ENCODE peak calls at places on chromosomes 16 and 17, in eight cellular contexts. O is HCT116; N is erythroblast; J is stimulated activated CD4-positive, alpha-beta T cell treated with anti-CD3 and anti-CD28 coated beads, Interleukin-4, amount 100 ng/mL, for 4 hours; L is activated T-helper 2 cell treated with anti-CD3 and anti-CD28 coated beads, Interferon-gamma antibody, Interleukin-2, Interleukin-4, amounts not matched to agents 10 μg/mL and 5 μg/mL and 100 μg/mL, durations not matched to agents 14 hours and 24 hours and 36 hours; V is nucleus accumbens; G is SJSA1; H is fibroblast of the conjunctiva. E is an unnamed sample.

GRCh38 chr17:9244066-9245052 is 223.0 kb downstream of the NTN1 start:
- DNase-seq in O (no peak), N (no peak), J (no peak), L (no peak), V (no peak), G (peak; percentile 27), H (peak; percentile 70), E (peak; percentile 57)

GRCh38 chr16:52873997-52874500 is 178.6 kb downstream of the CHD9NB start:
- DNase-seq in O (no peak), N (no peak), J (no peak), L (no peak), V (no peak), G (no peak), H (no peak), E (no peak)

GRCh38 chr17:61494325-61495160 is 42.3 kb downstream of the TBX4 start:
- DNase-seq in O (no peak), N (no peak), J (no peak), L (no peak), V (no peak), G (no peak), H (no peak), E (no peak)

GRCh38 chr16:8611886-8612595 is 9.5 kb upstream of the METTL22 start:
- DNase-seq in O (no peak), N (no peak), J (no peak), L (no peak), V (no peak), G (no peak), H (no peak), E (no peak)

GRCh38 chr17:81712468-81713003 is 452 bp downstream of the SLC25A10 start:
- DNase-seq in O (no peak), N (peak; percentile 65), J (no peak), L (no peak), V (no peak), G (peak; percentile 77), H (no peak), E (no peak)

GRCh38 chr16:74698220-74698619 is 2.4 kb downstream of the MLKL start:
- DNase-seq in O (no peak), N (no peak), J (no peak), L (no peak), V (no peak), G (no peak), H (no peak), E (no peak)

GRCh38 chr17:67194134-67194533 is 50.9 kb downstream of the HELZ start:
- DNase-seq in O (no peak), N (no peak), J (no peak), L (no peak), V (no peak), G (peak; percentile 95), H (no peak), E (peak; percentile 72)

GRCh38 chr16:58498341-58499091 is 1.4 kb upstream of the NDRG4 start:
- DNase-seq in O (no peak), N (no peak), J (no peak), L (no peak), V (no peak), G (no peak), H (no peak), E (no peak)

GRCh38 chr17:39174907-39175694 is 9.1 kb upstream of the ARL5C start:
- DNase-seq in O (peak; percentile 26), N (peak; percentile 74), J (peak; percentile 66), L (peak; percentile 60), V (peak; percentile 33), G (no peak), H (peak; percentile 42), E (no peak)

GRCh38 chr17:78899361-78900260 is 3.4 kb downstream of the CEP295NL start:
- DNase-seq in O (no peak), N (no peak), J (no peak), L (no peak), V (peak; percentile 38), G (no peak), H (no peak), E (no peak)

GRCh38 chr17:72763981-72764380 is 328.5 kb downstream of the SLC39A11 start:
- DNase-seq in O (no peak), N (no peak), J (no peak), L (no peak), V (no peak), G (no peak), H (no peak), E (no peak)

GRCh38 chr17:75795820-75796607 is 11.4 kb downstream of the UNK start:
- DNase-seq in O (no peak), N (no peak), J (no peak), L (no peak), V (no peak), G (no peak), H (no peak), E (no peak)

GRCh38 chr16:11743308-11744074 is 834 bp upstream of the TXNDC11 start:
- DNase-seq in O (peak; percentile 50), N (peak; percentile 46), J (peak; percentile 5), L (no peak), V (no peak), G (no peak), H (no peak), E (peak; percentile 27)

GRCh38 chr17:38455288-38455915 is 27.1 kb downstream of the ARHGAP23 start:
- DNase-seq in O (no peak), N (no peak), J (no peak), L (no peak), V (no peak), G (peak; percentile 49), H (no peak), E (no peak)

GRCh38 chr17:62625184-62625869 is 2.1 kb upstream of the MRC2 start:
- DNase-seq in O (no peak), N (no peak), J (no peak), L (no peak), V (no peak), G (no peak), H (no peak), E (no peak)

GRCh38 chr17:37043201-37043600 is 94.4 kb downstream of the AATF start:
- DNase-seq in O (no peak), N (no peak), J (no peak), L (no peak), V (no peak), G (no peak), H (no peak), E (no peak)

GRCh38 chr16:12573730-12574383 is 229.8 kb downstream of the CPPED1 start:
- DNase-seq in O (peak; percentile 52), N (peak; percentile 67), J (peak; percentile 73), L (peak; percentile 35), V (peak; percentile 27), G (no peak), H (no peak), E (no peak)

GRCh38 chr17:75878174-75878998 is at the start of gene TRIM47:
- DNase-seq in O (no peak), N (peak; percentile 43), J (no peak), L (no peak), V (peak; percentile 39), G (peak; percentile 72), H (peak; percentile 67), E (no peak)

GRCh38 chr17:81522491-81523125 is 5.6 kb upstream of the FSCN2 start:
- DNase-seq in O (no peak), N (no peak), J (no peak), L (no peak), V (no peak), G (no peak), H (no peak), E (no peak)

GRCh38 chr16:73064227-73064995 is 16.5 kb upstream of the ZFHX3 start:
- DNase-seq in O (no peak), N (no peak), J (no peak), L (no peak), V (no peak), G (no peak), H (no peak), E (no peak)

GRCh38 chr16:88049561-88050545 is 98.6 kb downstream of the BANP start:
- DNase-seq in O (no peak), N (no peak), J (no peak), L (no peak), V (no peak), G (no peak), H (no peak), E (no peak)

GRCh38 chr17:59161477-59161876 is 5.9 kb downstream of the PRR11 start:
- DNase-seq in O (no peak), N (no peak), J (no peak), L (no peak), V (no peak), G (no peak), H (no peak), E (no peak)

E was measured in GM04503.